ENCODE peak calls at places on chromosome 15, in ten cellular contexts. W, Q, F, J, Y, I, C, N, A and H are unnamed samples.

GRCh38 chr15:42595641-42596240 is 20.3 kb downstream of the STARD9 start:
- DNase-seq in W (no peak), Q (no peak), F (no peak), J (no peak), Y (no peak), I (no peak), C (no peak), N (peak), A (no peak), H (peak)

GRCh38 chr15:57201578-57201977 is 174.7 kb upstream of the CGNL1 start:
- DNase-seq in W (no peak), Q (no peak), F (no peak), J (no peak), Y (no peak), I (no peak), C (no peak), N (no peak), A (no peak), H (no peak)

GRCh38 chr15:58931985-58932384 is 1.5 kb downstream of the SLTM start:
- DNase-seq in W (no peak), Q (no peak), F (no peak), J (no peak), Y (no peak), I (no peak), C (no peak), N (peak), A (no peak), H (peak)

GRCh38 chr15:70014860-70015490 is 82.7 kb downstream of the TLE3 start:
- DNase-seq in W (no peak), Q (no peak), F (no peak), J (no peak), Y (no peak), I (peak), C (peak), N (no peak), A (no peak), H (no peak)

GRCh38 chr15:71215126-71215894 is 100.0 kb downstream of the THSD4 start:
- DNase-seq in W (no peak), Q (no peak), F (no peak), J (no peak), Y (no peak), I (peak), C (no peak), N (no peak), A (no peak), H (no peak)

GRCh38 chr15:84552896-84553295 is 47.9 kb upstream of the ZSCAN2 start:
- DNase-seq in W (no peak), Q (no peak), F (no peak), J (no peak), Y (no peak), I (no peak), C (no peak), N (peak), A (peak), H (peak)

GRCh38 chr15:88897456-88898194 is 2.3 kb upstream of the HAPLN3 start:
- DNase-seq in W (peak), Q (peak), F (peak), J (peak), Y (peak), I (no peak), C (peak), N (peak), A (peak), H (peak)

GRCh38 chr15:52121896-52122295 is 9.3 kb upstream of the BCL2L10 start:
- DNase-seq in W (no peak), Q (no peak), F (no peak), J (no peak), Y (no peak), I (no peak), C (no peak), N (no peak), A (no peak), H (no peak)

DNA sequence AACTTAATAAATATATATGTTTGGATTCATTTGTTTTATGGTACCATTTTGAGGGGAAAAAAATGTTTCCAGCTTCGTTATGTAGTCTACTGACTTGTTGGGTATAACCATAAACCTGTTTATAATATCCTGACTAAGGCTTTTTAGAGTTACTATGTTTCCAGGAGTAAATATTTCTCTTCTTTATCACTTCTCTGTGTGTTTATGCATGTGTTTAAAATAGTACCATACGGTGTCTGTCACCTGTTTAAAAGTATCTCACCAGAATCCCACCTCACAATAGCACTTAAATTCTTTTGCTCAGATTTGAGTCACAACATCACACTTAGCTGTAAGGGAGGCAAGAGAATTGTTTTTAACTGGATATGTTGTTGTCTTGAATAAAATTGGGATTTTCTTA is 15.1 kb downstream of the LACTB start:
- DNase-seq in W (no peak), Q (no peak), F (no peak), J (no peak), Y (no peak), I (no peak), C (no peak), N (no peak), A (no peak), H (no peak)
- TF ChIP-seq CTCF in W (no peak), Q (no peak), F (no peak), J (no peak), Y (no peak), I (no peak), C (no peak), N (no peak), A (no peak), H (no peak)

GRCh38 chr15:68343579-68344225 is 66.2 kb downstream of the FEM1B start:
- DNase-seq in W (no peak), Q (no peak), F (no peak), J (no peak), Y (no peak), I (peak), C (no peak), N (no peak), A (no peak), H (no peak)
- TF ChIP-seq CTCF in W (no peak), Q (no peak), F (no peak), J (no peak), Y (no peak), I (no peak), C (no peak), N (no peak), A (no peak), H (no peak)

GRCh38 chr15:90291679-90292356 is 26.3 kb downstream of the NGRN start:
- DNase-seq in W (no peak), Q (no peak), F (no peak), J (no peak), Y (no peak), I (peak), C (peak), N (no peak), A (no peak), H (peak)
- TF ChIP-seq CTCF in W (no peak), Q (no peak), F (no peak), J (no peak), Y (no peak), I (no peak), C (no peak), N (no peak), A (no peak), H (no peak)

DNA sequence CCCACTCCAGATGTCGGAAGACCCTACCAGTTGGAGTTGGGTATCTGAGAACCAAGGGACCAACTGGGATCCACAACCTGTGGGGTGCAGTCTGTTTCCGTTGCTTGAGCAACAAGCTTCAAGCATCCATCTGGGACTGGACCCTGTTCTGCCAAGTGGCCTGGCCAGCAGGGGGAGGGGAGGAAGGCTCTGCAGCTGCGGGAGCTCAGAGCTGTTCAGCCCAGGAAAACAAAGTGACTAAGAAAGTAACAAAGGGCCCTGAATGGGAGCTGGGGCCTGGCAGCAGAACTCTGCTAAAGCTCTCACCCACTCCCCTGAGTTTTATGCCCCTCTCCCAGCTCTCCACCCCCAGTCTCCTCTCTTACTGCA is 2.7 kb downstream of the TYRO3 start:
- DNase-seq in W (peak), Q (no peak), F (no peak), J (no peak), Y (peak), I (peak), C (no peak), N (peak), A (peak), H (peak)
- TF ChIP-seq CTCF in W (peak), Q (no peak), F (no peak), J (no peak), Y (peak), I (peak), C (no peak), N (peak), A (peak), H (no peak)

DNA sequence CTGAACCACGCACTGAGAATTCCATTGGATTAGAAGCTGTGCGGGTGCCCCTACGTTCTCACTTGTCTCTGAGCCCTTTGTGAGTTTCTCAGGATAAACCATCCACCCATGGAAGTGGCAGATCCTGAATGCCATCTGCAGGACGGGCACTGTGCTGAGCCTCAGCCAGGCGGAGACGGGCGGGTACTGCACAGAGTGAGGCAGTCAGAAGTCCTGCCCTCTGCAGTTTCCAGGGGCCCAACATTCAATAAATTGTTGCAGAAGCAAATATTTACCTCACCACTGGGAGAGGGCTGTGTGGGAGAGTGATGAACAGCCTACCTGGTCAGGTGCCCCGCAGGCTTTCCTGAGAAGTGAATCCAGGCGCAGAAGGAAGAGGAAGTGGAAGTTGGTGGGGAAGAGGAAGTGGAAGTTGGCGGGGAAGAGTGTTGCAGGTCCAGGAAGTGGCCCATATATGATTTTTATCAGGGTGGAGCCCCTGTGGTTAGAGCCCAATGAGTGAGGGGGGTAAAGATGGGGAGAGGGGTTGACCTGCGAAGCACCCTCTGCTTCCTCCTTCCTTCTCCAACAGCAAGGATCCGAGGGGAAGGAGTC is 100.8 kb downstream of the SLCO3A1 start:
- DNase-seq in W (no peak), Q (no peak), F (no peak), J (no peak), Y (no peak), I (no peak), C (no peak), N (no peak), A (no peak), H (no peak)
- TF ChIP-seq CTCF in W (no peak), Q (no peak), F (no peak), J (no peak), Y (peak), I (no peak), C (no peak), N (no peak), A (no peak), H (no peak)

GRCh38 chr15:34613997-34614396 is 30.5 kb upstream of the GOLGA8B start:
- DNase-seq in W (no peak), Q (no peak), F (no peak), J (no peak), Y (no peak), I (no peak), C (no peak), N (no peak), A (no peak), H (no peak)

GRCh38 chr15:34618073-34618472 is 34.6 kb upstream of the GOLGA8B start:
- DNase-seq in W (no peak), Q (no peak), F (no peak), J (no peak), Y (no peak), I (no peak), C (no peak), N (no peak), A (no peak), H (no peak)

GRCh38 chr15:34620122-34620521 is 36.7 kb upstream of the GOLGA8B start:
- DNase-seq in W (no peak), Q (no peak), F (no peak), J (no peak), Y (no peak), I (no peak), C (no peak), N (no peak), A (no peak), H (no peak)

GRCh38 chr15:34619151-34619550 is 35.7 kb upstream of the GOLGA8B start:
- DNase-seq in W (no peak), Q (no peak), F (no peak), J (no peak), Y (no peak), I (no peak), C (no peak), N (no peak), A (no peak), H (no peak)

GRCh38 chr15:34616613-34617012 is 33.2 kb upstream of the GOLGA8B start:
- DNase-seq in W (no peak), Q (no peak), F (no peak), J (no peak), Y (peak), I (no peak), C (no peak), N (peak), A (peak), H (peak)
- TF ChIP-seq CTCF in W (peak), Q (no peak), F (no peak), J (no peak), Y (no peak), I (no peak), C (no peak), N (peak), A (peak), H (peak)